ENCODE peak calls at places on chromosomes 7 and 10, in ten cellular contexts. One of them, this sample, is unnamed.

GRCh38 chr7:74475987-74476350 is 22.3 kb downstream of the GTF2IRD1 start:
- DNase-seq in lower lobe of right lung: no peak
- DNase-seq in stomach: no peak
- DNase-seq in omental fat pad: no peak
- DNase-seq in activated CD8-positive, alpha-beta T cell treated with anti-CD3 and anti-CD28 coated beads for 36 hours: no peak
- DNase-seq in brain microvascular endothelial cell: no peak
- DNase-seq in GM23338: no peak
- DNase-seq in tibial nerve: no peak
- DNase-seq in bronchial epithelial cell: no peak
- DNase-seq in GM10248: no peak
- DNase-seq in this sample: no peak

GRCh38 chr7:75650671-75651070 is 88.1 kb downstream of the HIP1 start:
- DNase-seq in lower lobe of right lung: peak
- DNase-seq in stomach: peak
- DNase-seq in omental fat pad: no peak
- DNase-seq in activated CD8-positive, alpha-beta T cell treated with anti-CD3 and anti-CD28 coated beads for 36 hours: no peak
- DNase-seq in brain microvascular endothelial cell: no peak
- DNase-seq in GM23338: no peak
- DNase-seq in tibial nerve: no peak
- DNase-seq in bronchial epithelial cell: no peak
- DNase-seq in GM10248: no peak
- DNase-seq in this sample: peak

GRCh38 chr7:159165352-159165751 is 20.7 kb upstream of the VIPR2 start:
- DNase-seq in lower lobe of right lung: no peak
- DNase-seq in stomach: no peak
- DNase-seq in omental fat pad: no peak
- DNase-seq in activated CD8-positive, alpha-beta T cell treated with anti-CD3 and anti-CD28 coated beads for 36 hours: no peak
- DNase-seq in brain microvascular endothelial cell: no peak
- DNase-seq in GM23338: no peak
- DNase-seq in tibial nerve: no peak
- DNase-seq in bronchial epithelial cell: no peak
- DNase-seq in GM10248: no peak
- DNase-seq in this sample: no peak

GRCh38 chr10:104809288-104810090 is 168.4 kb downstream of the SORCS3 start:
- DNase-seq in lower lobe of right lung: no peak
- DNase-seq in stomach: no peak
- DNase-seq in omental fat pad: no peak
- DNase-seq in activated CD8-positive, alpha-beta T cell treated with anti-CD3 and anti-CD28 coated beads for 36 hours: no peak
- DNase-seq in brain microvascular endothelial cell: no peak
- DNase-seq in GM23338: peak
- DNase-seq in tibial nerve: no peak
- DNase-seq in bronchial epithelial cell: peak
- DNase-seq in GM10248: no peak
- DNase-seq in this sample: no peak

GRCh38 chr10:119301397-119301796 is 94.0 kb downstream of the GRK5 start:
- DNase-seq in lower lobe of right lung: no peak
- DNase-seq in stomach: no peak
- DNase-seq in omental fat pad: no peak
- DNase-seq in activated CD8-positive, alpha-beta T cell treated with anti-CD3 and anti-CD28 coated beads for 36 hours: peak
- DNase-seq in brain microvascular endothelial cell: no peak
- DNase-seq in GM23338: no peak
- DNase-seq in tibial nerve: no peak
- DNase-seq in bronchial epithelial cell: no peak
- DNase-seq in GM10248: no peak
- DNase-seq in this sample: peak

GRCh38 chr7:98802088-98802780 is 67.6 kb downstream of the TMEM130 start:
- DNase-seq in lower lobe of right lung: no peak
- DNase-seq in stomach: no peak
- DNase-seq in omental fat pad: no peak
- DNase-seq in activated CD8-positive, alpha-beta T cell treated with anti-CD3 and anti-CD28 coated beads for 36 hours: peak
- DNase-seq in brain microvascular endothelial cell: peak
- DNase-seq in GM23338: peak
- DNase-seq in tibial nerve: no peak
- DNase-seq in bronchial epithelial cell: peak
- DNase-seq in GM10248: peak
- DNase-seq in this sample: peak

GRCh38 chr7:24502135-24502488 is 71.1 kb upstream of the PALS2 start:
- DNase-seq in lower lobe of right lung: no peak
- DNase-seq in stomach: no peak
- DNase-seq in omental fat pad: no peak
- DNase-seq in activated CD8-positive, alpha-beta T cell treated with anti-CD3 and anti-CD28 coated beads for 36 hours: no peak
- DNase-seq in brain microvascular endothelial cell: no peak
- DNase-seq in GM23338: no peak
- DNase-seq in tibial nerve: no peak
- DNase-seq in bronchial epithelial cell: no peak
- DNase-seq in GM10248: no peak
- DNase-seq in this sample: no peak

GRCh38 chr7:106167439-106168136 is 55.5 kb upstream of the SYPL1 start:
- DNase-seq in lower lobe of right lung: no peak
- DNase-seq in stomach: no peak
- DNase-seq in omental fat pad: no peak
- DNase-seq in activated CD8-positive, alpha-beta T cell treated with anti-CD3 and anti-CD28 coated beads for 36 hours: no peak
- DNase-seq in brain microvascular endothelial cell: no peak
- DNase-seq in GM23338: no peak
- DNase-seq in tibial nerve: no peak
- DNase-seq in bronchial epithelial cell: no peak
- DNase-seq in GM10248: no peak
- DNase-seq in this sample: no peak

GRCh38 chr7:134649231-134649775 is 2.6 kb downstream of the BPGM start:
- DNase-seq in lower lobe of right lung: no peak
- DNase-seq in stomach: no peak
- DNase-seq in omental fat pad: no peak
- DNase-seq in activated CD8-positive, alpha-beta T cell treated with anti-CD3 and anti-CD28 coated beads for 36 hours: no peak
- DNase-seq in brain microvascular endothelial cell: no peak
- DNase-seq in GM23338: no peak
- DNase-seq in tibial nerve: no peak
- DNase-seq in bronchial epithelial cell: no peak
- DNase-seq in GM10248: no peak
- DNase-seq in this sample: no peak

GRCh38 chr7:36091571-36092176 is 61.4 kb upstream of the EEPD1 start:
- DNase-seq in lower lobe of right lung: no peak
- DNase-seq in stomach: no peak
- DNase-seq in omental fat pad: no peak
- DNase-seq in activated CD8-positive, alpha-beta T cell treated with anti-CD3 and anti-CD28 coated beads for 36 hours: no peak
- DNase-seq in brain microvascular endothelial cell: no peak
- DNase-seq in GM23338: no peak
- DNase-seq in tibial nerve: no peak
- DNase-seq in bronchial epithelial cell: no peak
- DNase-seq in GM10248: no peak
- DNase-seq in this sample: no peak

GRCh38 chr7:7746419-7746818 is 28.0 kb upstream of the RPA3 start:
- DNase-seq in lower lobe of right lung: no peak
- DNase-seq in stomach: no peak
- DNase-seq in omental fat pad: no peak
- DNase-seq in activated CD8-positive, alpha-beta T cell treated with anti-CD3 and anti-CD28 coated beads for 36 hours: no peak
- DNase-seq in brain microvascular endothelial cell: no peak
- DNase-seq in GM23338: no peak
- DNase-seq in tibial nerve: no peak
- DNase-seq in bronchial epithelial cell: no peak
- DNase-seq in GM10248: no peak
- DNase-seq in this sample: no peak

GRCh38 chr10:111281516-111281915 is 204.7 kb downstream of the ADRA2A start:
- DNase-seq in lower lobe of right lung: no peak
- DNase-seq in stomach: no peak
- DNase-seq in omental fat pad: no peak
- DNase-seq in activated CD8-positive, alpha-beta T cell treated with anti-CD3 and anti-CD28 coated beads for 36 hours: no peak
- DNase-seq in brain microvascular endothelial cell: no peak
- DNase-seq in GM23338: peak
- DNase-seq in tibial nerve: no peak
- DNase-seq in bronchial epithelial cell: no peak
- DNase-seq in GM10248: no peak
- DNase-seq in this sample: no peak
- TF ChIP-seq CTCF in lower lobe of right lung: peak
- TF ChIP-seq CTCF in stomach: no peak
- TF ChIP-seq CTCF in omental fat pad: no peak
- TF ChIP-seq CTCF in activated CD8-positive, alpha-beta T cell treated with anti-CD3 and anti-CD28 coated beads for 36 hours: no peak
- TF ChIP-seq CTCF in brain microvascular endothelial cell: no peak
- TF ChIP-seq CTCF in GM23338: peak
- TF ChIP-seq CTCF in tibial nerve: no peak
- TF ChIP-seq CTCF in bronchial epithelial cell: no peak
- TF ChIP-seq CTCF in GM10248: no peak
- TF ChIP-seq CTCF in this sample: no peak

GRCh38 chr7:124267154-124267553 is 234.3 kb upstream of the TMEM229A start:
- DNase-seq in lower lobe of right lung: no peak
- DNase-seq in stomach: no peak
- DNase-seq in omental fat pad: no peak
- DNase-seq in activated CD8-positive, alpha-beta T cell treated with anti-CD3 and anti-CD28 coated beads for 36 hours: no peak
- DNase-seq in brain microvascular endothelial cell: no peak
- DNase-seq in GM23338: no peak
- DNase-seq in tibial nerve: no peak
- DNase-seq in bronchial epithelial cell: no peak
- DNase-seq in GM10248: no peak
- DNase-seq in this sample: no peak

GRCh38 chr7:124257638-124258308 is 224.9 kb upstream of the TMEM229A start:
- DNase-seq in lower lobe of right lung: no peak
- DNase-seq in stomach: no peak
- DNase-seq in omental fat pad: no peak
- DNase-seq in activated CD8-positive, alpha-beta T cell treated with anti-CD3 and anti-CD28 coated beads for 36 hours: no peak
- DNase-seq in brain microvascular endothelial cell: no peak
- DNase-seq in GM23338: no peak
- DNase-seq in tibial nerve: no peak
- DNase-seq in bronchial epithelial cell: no peak
- DNase-seq in GM10248: peak
- DNase-seq in this sample: no peak

GRCh38 chr7:124263232-124263827 is 230.5 kb upstream of the TMEM229A start:
- DNase-seq in lower lobe of right lung: no peak
- DNase-seq in stomach: no peak
- DNase-seq in omental fat pad: no peak
- DNase-seq in activated CD8-positive, alpha-beta T cell treated with anti-CD3 and anti-CD28 coated beads for 36 hours: peak
- DNase-seq in brain microvascular endothelial cell: no peak
- DNase-seq in GM23338: peak
- DNase-seq in tibial nerve: no peak
- DNase-seq in bronchial epithelial cell: peak
- DNase-seq in GM10248: peak
- DNase-seq in this sample: no peak

GRCh38 chr7:124261710-124262109 is 228.8 kb upstream of the TMEM229A start:
- DNase-seq in lower lobe of right lung: no peak
- DNase-seq in stomach: no peak
- DNase-seq in omental fat pad: no peak
- DNase-seq in activated CD8-positive, alpha-beta T cell treated with anti-CD3 and anti-CD28 coated beads for 36 hours: no peak
- DNase-seq in brain microvascular endothelial cell: no peak
- DNase-seq in GM23338: peak
- DNase-seq in tibial nerve: no peak
- DNase-seq in bronchial epithelial cell: no peak
- DNase-seq in GM10248: no peak
- DNase-seq in this sample: no peak
- TF ChIP-seq CTCF in lower lobe of right lung: no peak
- TF ChIP-seq CTCF in stomach: no peak
- TF ChIP-seq CTCF in omental fat pad: no peak
- TF ChIP-seq CTCF in activated CD8-positive, alpha-beta T cell treated with anti-CD3 and anti-CD28 coated beads for 36 hours: no peak
- TF ChIP-seq CTCF in brain microvascular endothelial cell: no peak
- TF ChIP-seq CTCF in GM23338: no peak
- TF ChIP-seq CTCF in tibial nerve: no peak
- TF ChIP-seq CTCF in bronchial epithelial cell: no peak
- TF ChIP-seq CTCF in GM10248: no peak
- TF ChIP-seq CTCF in this sample: no peak

GRCh38 chr7:132934017-132934416 is 147.9 kb downstream of the CHCHD3 start:
- DNase-seq in lower lobe of right lung: no peak
- DNase-seq in stomach: no peak
- DNase-seq in omental fat pad: no peak
- DNase-seq in activated CD8-positive, alpha-beta T cell treated with anti-CD3 and anti-CD28 coated beads for 36 hours: no peak
- DNase-seq in brain microvascular endothelial cell: no peak
- DNase-seq in GM23338: no peak
- DNase-seq in tibial nerve: no peak
- DNase-seq in bronchial epithelial cell: no peak
- DNase-seq in GM10248: no peak
- DNase-seq in this sample: no peak

GRCh38 chr7:132935608-132936007 is 146.3 kb downstream of the CHCHD3 start:
- DNase-seq in lower lobe of right lung: no peak
- DNase-seq in stomach: no peak
- DNase-seq in omental fat pad: no peak
- DNase-seq in activated CD8-positive, alpha-beta T cell treated with anti-CD3 and anti-CD28 coated beads for 36 hours: no peak
- DNase-seq in brain microvascular endothelial cell: no peak
- DNase-seq in GM23338: no peak
- DNase-seq in tibial nerve: no peak
- DNase-seq in bronchial epithelial cell: no peak
- DNase-seq in GM10248: no peak
- DNase-seq in this sample: no peak

GRCh38 chr7:132933076-132933466 is 148.8 kb downstream of the CHCHD3 start:
- DNase-seq in lower lobe of right lung: no peak
- DNase-seq in stomach: no peak
- DNase-seq in omental fat pad: no peak
- DNase-seq in activated CD8-positive, alpha-beta T cell treated with anti-CD3 and anti-CD28 coated beads for 36 hours: no peak
- DNase-seq in brain microvascular endothelial cell: peak
- DNase-seq in GM23338: no peak
- DNase-seq in tibial nerve: no peak
- DNase-seq in bronchial epithelial cell: peak
- DNase-seq in GM10248: no peak
- DNase-seq in this sample: no peak

GRCh38 chr7:132932321-132933075 is 149.4 kb downstream of the CHCHD3 start:
- DNase-seq in lower lobe of right lung: no peak
- DNase-seq in stomach: no peak
- DNase-seq in omental fat pad: no peak
- DNase-seq in activated CD8-positive, alpha-beta T cell treated with anti-CD3 and anti-CD28 coated beads for 36 hours: no peak
- DNase-seq in brain microvascular endothelial cell: no peak
- DNase-seq in GM23338: peak
- DNase-seq in tibial nerve: no peak
- DNase-seq in bronchial epithelial cell: no peak
- DNase-seq in GM10248: no peak
- DNase-seq in this sample: no peak

DNA sequence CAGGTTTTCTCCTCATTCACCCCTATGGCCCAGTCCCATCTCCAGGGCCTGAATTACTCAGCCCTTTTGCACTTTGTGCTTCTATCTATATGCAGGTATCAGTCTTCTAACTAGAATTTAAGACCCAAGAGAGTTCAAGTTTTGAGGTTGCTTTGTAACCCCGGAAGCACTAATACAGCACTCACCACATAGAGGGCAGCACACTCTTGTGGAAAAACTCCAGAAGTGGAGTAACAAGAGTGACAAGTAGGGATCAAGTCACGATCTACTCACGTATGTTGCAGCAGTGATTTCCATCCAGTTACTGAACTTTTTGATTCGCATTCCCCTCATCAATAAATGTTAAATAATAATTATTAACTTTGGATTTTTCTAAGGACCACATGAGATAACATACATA is 151.0 kb downstream of the CHCHD3 start:
- DNase-seq in lower lobe of right lung: no peak
- DNase-seq in stomach: no peak
- DNase-seq in omental fat pad: no peak
- DNase-seq in activated CD8-positive, alpha-beta T cell treated with anti-CD3 and anti-CD28 coated beads for 36 hours: no peak
- DNase-seq in brain microvascular endothelial cell: peak
- DNase-seq in GM23338: peak
- DNase-seq in tibial nerve: no peak
- DNase-seq in bronchial epithelial cell: peak
- DNase-seq in GM10248: no peak
- DNase-seq in this sample: no peak
- TF ChIP-seq CTCF in lower lobe of right lung: peak
- TF ChIP-seq CTCF in stomach: no peak
- TF ChIP-seq CTCF in omental fat pad: no peak
- TF ChIP-seq CTCF in activated CD8-positive, alpha-beta T cell treated with anti-CD3 and anti-CD28 coated beads for 36 hours: no peak
- TF ChIP-seq CTCF in brain microvascular endothelial cell: peak
- TF ChIP-seq CTCF in GM23338: peak
- TF ChIP-seq CTCF in tibial nerve: no peak
- TF ChIP-seq CTCF in bronchial epithelial cell: peak
- TF ChIP-seq CTCF in GM10248: peak
- TF ChIP-seq CTCF in this sample: no peak

DNA sequence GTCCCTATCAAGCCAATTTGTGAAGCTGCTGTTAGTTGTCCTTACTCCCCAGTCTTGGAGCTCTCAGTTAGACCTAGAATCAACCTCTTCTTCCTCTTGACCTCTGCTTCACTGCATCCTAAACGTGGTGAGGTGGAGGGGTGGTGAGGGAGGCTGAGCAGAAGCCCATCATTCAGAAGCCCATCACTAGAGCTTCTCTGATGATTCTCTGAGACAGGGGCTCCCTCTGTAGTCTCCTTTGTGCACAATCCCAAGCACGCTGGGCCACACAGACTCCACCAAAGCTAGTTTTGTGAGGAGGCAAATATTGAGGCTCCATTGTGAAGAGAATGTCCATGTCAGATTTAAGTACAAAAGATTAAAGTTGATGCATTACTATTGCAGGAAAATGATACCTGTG is 163.8 kb upstream of the PRSS1 start:
- DNase-seq in lower lobe of right lung: no peak
- DNase-seq in stomach: no peak
- DNase-seq in omental fat pad: no peak
- DNase-seq in activated CD8-positive, alpha-beta T cell treated with anti-CD3 and anti-CD28 coated beads for 36 hours: peak
- DNase-seq in brain microvascular endothelial cell: peak
- DNase-seq in GM23338: no peak
- DNase-seq in tibial nerve: no peak
- DNase-seq in bronchial epithelial cell: no peak
- DNase-seq in GM10248: no peak
- DNase-seq in this sample: no peak
- TF ChIP-seq CTCF in lower lobe of right lung: no peak
- TF ChIP-seq CTCF in stomach: no peak
- TF ChIP-seq CTCF in omental fat pad: no peak
- TF ChIP-seq CTCF in activated CD8-positive, alpha-beta T cell treated with anti-CD3 and anti-CD28 coated beads for 36 hours: no peak
- TF ChIP-seq CTCF in brain microvascular endothelial cell: peak
- TF ChIP-seq CTCF in GM23338: no peak
- TF ChIP-seq CTCF in tibial nerve: no peak
- TF ChIP-seq CTCF in bronchial epithelial cell: no peak
- TF ChIP-seq CTCF in GM10248: peak
- TF ChIP-seq CTCF in this sample: no peak